ENCODE peak calls at places on chromosomes 1 and 21, in seven cellular contexts. One of them, this sample, is unnamed.

GRCh38 chr21:45234127-45234526 is 53.6 kb downstream of the POFUT2 start:
- DNase-seq in PC-3: no peak
- DNase-seq in HCT116: no peak
- DNase-seq in GM23248: peak; percentile 40
- DNase-seq in MM.1S: no peak
- DNase-seq in GM23338: no peak
- DNase-seq in neural progenitor cell: no peak
- DNase-seq in this sample: no peak

GRCh38 chr1:7221823-7222462 is 436.7 kb downstream of the CAMTA1 start:
- DNase-seq in GM23248: peak; percentile 38
- DNase-seq in MM.1S: no peak
- DNase-seq in HCT116: no peak
- DNase-seq in PC-3: no peak
- DNase-seq in GM23338: no peak
- DNase-seq in neural progenitor cell: no peak
- DNase-seq in this sample: no peak

GRCh38 chr1:2558030-2558400 is 1.8 kb downstream of the TNFRSF14 start:
- DNase-seq in MM.1S: no peak
- DNase-seq in GM23338: no peak
- DNase-seq in HCT116: no peak
- DNase-seq in GM23248: no peak
- DNase-seq in neural progenitor cell: no peak
- DNase-seq in PC-3: no peak
- DNase-seq in this sample: no peak

GRCh38 chr1:31628931-31629582 is 11.6 kb downstream of the HCRTR1 start:
- DNase-seq in neural progenitor cell: no peak
- DNase-seq in GM23248: no peak
- DNase-seq in GM23338: no peak
- DNase-seq in MM.1S: no peak
- DNase-seq in HCT116: no peak
- DNase-seq in PC-3: no peak
- DNase-seq in this sample: no peak

GRCh38 chr1:147641695-147642592 is 28.4 kb downstream of the ACP6 start:
- DNase-seq in GM23338: peak; percentile 88
- DNase-seq in MM.1S: peak; percentile 80
- DNase-seq in HCT116: peak; percentile 32
- DNase-seq in GM23248: peak; percentile 73
- DNase-seq in neural progenitor cell: peak; percentile 67
- DNase-seq in PC-3: peak; percentile 78
- DNase-seq in this sample: peak; percentile 63

GRCh38 chr1:150981177-150981804 is 801 bp upstream of the ANXA9 start:
- DNase-seq in GM23338: peak; percentile 92
- DNase-seq in MM.1S: no peak
- DNase-seq in PC-3: peak; percentile 54
- DNase-seq in GM23248: peak; percentile 33
- DNase-seq in neural progenitor cell: peak; percentile 76
- DNase-seq in HCT116: no peak
- DNase-seq in this sample: peak; percentile 52

GRCh38 chr1:209354111-209354839 is 229.2 kb upstream of the CAMK1G start:
- DNase-seq in HCT116: peak; percentile 85
- DNase-seq in neural progenitor cell: peak; percentile 94
- DNase-seq in GM23248: peak; percentile 93
- DNase-seq in PC-3: peak; percentile 98
- DNase-seq in GM23338: peak; percentile 96
- DNase-seq in MM.1S: peak; percentile 89
- DNase-seq in this sample: peak; percentile 63

GRCh38 chr1:90924982-90925381 is 96.9 kb downstream of the ZNF644 start:
- DNase-seq in MM.1S: no peak
- DNase-seq in GM23248: peak; percentile 14
- DNase-seq in PC-3: no peak
- DNase-seq in neural progenitor cell: peak; percentile 86
- DNase-seq in GM23338: peak; percentile 89
- DNase-seq in HCT116: no peak
- DNase-seq in this sample: no peak

GRCh38 chr1:76336951-76337371 is 262.4 kb downstream of the ST6GALNAC3 start:
- DNase-seq in MM.1S: no peak
- DNase-seq in HCT116: no peak
- DNase-seq in neural progenitor cell: peak; percentile 28
- DNase-seq in GM23248: peak; percentile 96
- DNase-seq in PC-3: no peak
- DNase-seq in GM23338: peak; percentile 39
- DNase-seq in this sample: peak; percentile 5

GRCh38 chr1:233707153-233707905 is 93.4 kb downstream of the KCNK1 start:
- DNase-seq in neural progenitor cell: no peak
- DNase-seq in GM23338: no peak
- DNase-seq in MM.1S: no peak
- DNase-seq in GM23248: peak; percentile 18
- DNase-seq in HCT116: peak; percentile 77
- DNase-seq in PC-3: peak; percentile 91
- DNase-seq in this sample: no peak

GRCh38 chr21:44713130-44713529 is 1.8 kb upstream of the TSPEAR start:
- DNase-seq in GM23248: no peak
- DNase-seq in HCT116: no peak
- DNase-seq in MM.1S: no peak
- DNase-seq in PC-3: no peak
- DNase-seq in GM23338: no peak
- DNase-seq in neural progenitor cell: no peak
- DNase-seq in this sample: no peak

GRCh38 chr1:50829010-50829958 is 130.8 kb downstream of the FAF1 start:
- DNase-seq in MM.1S: no peak
- DNase-seq in PC-3: no peak
- DNase-seq in GM23338: no peak
- DNase-seq in neural progenitor cell: no peak
- DNase-seq in GM23248: peak; percentile 2
- DNase-seq in HCT116: no peak
- DNase-seq in this sample: no peak

GRCh38 chr1:111723091-111723806 is 15.9 kb downstream of the INKA2 start:
- DNase-seq in neural progenitor cell: no peak
- DNase-seq in PC-3: no peak
- DNase-seq in GM23248: no peak
- DNase-seq in GM23338: no peak
- DNase-seq in HCT116: no peak
- DNase-seq in MM.1S: peak; percentile 42
- DNase-seq in this sample: no peak

GRCh38 chr1:230772457-230773395 is 25.5 kb downstream of the CAPN9 start:
- DNase-seq in neural progenitor cell: peak; percentile 42
- DNase-seq in GM23248: peak; percentile 77
- DNase-seq in MM.1S: peak; percentile 15
- DNase-seq in HCT116: no peak
- DNase-seq in GM23338: peak; percentile 61
- DNase-seq in PC-3: peak; percentile 88
- DNase-seq in this sample: peak; percentile 19

GRCh38 chr1:112818990-112819689 is 104.0 kb upstream of the PPM1J start:
- DNase-seq in HCT116: no peak
- DNase-seq in GM23338: no peak
- DNase-seq in PC-3: peak; percentile 13
- DNase-seq in neural progenitor cell: no peak
- DNase-seq in GM23248: peak; percentile 63
- DNase-seq in MM.1S: no peak
- DNase-seq in this sample: no peak

GRCh38 chr1:241612533-241613505 is 27.4 kb downstream of the CHML start:
- DNase-seq in GM23248: peak; percentile 90
- DNase-seq in GM23338: peak; percentile 21
- DNase-seq in PC-3: peak; percentile 94
- DNase-seq in HCT116: no peak
- DNase-seq in neural progenitor cell: no peak
- DNase-seq in MM.1S: no peak
- DNase-seq in this sample: no peak

GRCh38 chr1:35585281-35585680 is 12.2 kb downstream of the TFAP2E start:
- DNase-seq in HCT116: no peak
- DNase-seq in GM23338: no peak
- DNase-seq in PC-3: no peak
- DNase-seq in MM.1S: no peak
- DNase-seq in neural progenitor cell: no peak
- DNase-seq in GM23248: no peak
- DNase-seq in this sample: no peak

GRCh38 chr1:175191654-175192053 is 922 bp downstream of the KIAA0040 start:
- DNase-seq in HCT116: no peak
- DNase-seq in GM23248: peak; percentile 4
- DNase-seq in GM23338: peak; percentile 37
- DNase-seq in neural progenitor cell: peak; percentile 14
- DNase-seq in PC-3: no peak
- DNase-seq in MM.1S: peak; percentile 81
- DNase-seq in this sample: peak; percentile 61

GRCh38 chr21:44684483-44684882 is 2.5 kb upstream of the KRTAP12-1 start:
- DNase-seq in GM23248: no peak
- DNase-seq in HCT116: no peak
- DNase-seq in neural progenitor cell: no peak
- DNase-seq in PC-3: no peak
- DNase-seq in GM23338: no peak
- DNase-seq in MM.1S: no peak
- DNase-seq in this sample: no peak

GRCh38 chr1:7266561-7266960 is 481.3 kb downstream of the CAMTA1 start:
- DNase-seq in PC-3: no peak
- DNase-seq in GM23338: no peak
- DNase-seq in HCT116: no peak
- DNase-seq in GM23248: no peak
- DNase-seq in MM.1S: no peak
- DNase-seq in neural progenitor cell: no peak
- DNase-seq in this sample: no peak

GRCh38 chr1:177346960-177347359 is 176.2 kb downstream of the BRINP2 start:
- DNase-seq in HCT116: no peak
- DNase-seq in GM23338: no peak
- DNase-seq in neural progenitor cell: no peak
- DNase-seq in GM23248: no peak
- DNase-seq in PC-3: no peak
- DNase-seq in MM.1S: no peak
- DNase-seq in this sample: no peak

GRCh38 chr1:177355575-177355974 is 184.8 kb downstream of the BRINP2 start:
- DNase-seq in MM.1S: peak; percentile 28
- DNase-seq in PC-3: peak; percentile 60
- DNase-seq in GM23248: peak; percentile 55
- DNase-seq in GM23338: peak; percentile 53
- DNase-seq in HCT116: no peak
- DNase-seq in neural progenitor cell: peak; percentile 50
- DNase-seq in this sample: peak; percentile 11

GRCh38 chr1:177354247-177354646 is 183.5 kb downstream of the BRINP2 start:
- DNase-seq in GM23338: no peak
- DNase-seq in PC-3: no peak
- DNase-seq in neural progenitor cell: no peak
- DNase-seq in MM.1S: no peak
- DNase-seq in GM23248: peak; percentile 8
- DNase-seq in HCT116: no peak
- DNase-seq in this sample: no peak

GRCh38 chr1:177351361-177352108 is 180.8 kb downstream of the BRINP2 start:
- DNase-seq in PC-3: no peak
- DNase-seq in GM23338: peak; percentile 39
- DNase-seq in neural progenitor cell: peak; percentile 63
- DNase-seq in GM23248: no peak
- DNase-seq in HCT116: no peak
- DNase-seq in MM.1S: no peak
- DNase-seq in this sample: no peak
- TF ChIP-seq EZH2phosphoT487 in PC-3: no peak
- TF ChIP-seq EZH2phosphoT487 in GM23338: no peak
- TF ChIP-seq EZH2phosphoT487 in neural progenitor cell: no peak
- TF ChIP-seq EZH2phosphoT487 in GM23248: no peak
- TF ChIP-seq EZH2phosphoT487 in HCT116: no peak
- TF ChIP-seq EZH2phosphoT487 in MM.1S: no peak
- TF ChIP-seq EZH2phosphoT487 in this sample: no peak

DNA sequence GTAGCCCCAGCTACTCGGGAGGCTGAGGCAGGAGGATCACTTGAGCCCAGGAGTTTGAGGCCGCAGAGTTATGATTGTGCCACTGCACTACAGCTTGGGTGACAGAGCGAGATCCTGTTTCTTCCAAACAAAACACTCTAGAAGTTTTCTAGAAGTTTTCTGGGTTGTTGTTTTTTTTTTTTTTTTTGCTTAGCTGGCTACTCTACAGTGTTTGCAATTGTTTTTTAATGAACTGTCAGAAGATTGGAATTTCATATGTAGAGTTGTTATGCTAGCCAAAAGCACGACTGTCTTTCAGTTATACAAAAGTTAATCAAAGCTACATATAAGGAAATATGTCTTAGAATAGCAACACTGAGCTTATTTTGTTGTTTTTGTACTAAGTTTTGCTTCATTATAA is 30.9 kb upstream of the NEXN start:
- DNase-seq in HCT116: no peak
- DNase-seq in GM23338: no peak
- DNase-seq in GM23248: peak; percentile 48
- DNase-seq in PC-3: no peak
- DNase-seq in neural progenitor cell: no peak
- DNase-seq in MM.1S: no peak
- DNase-seq in this sample: no peak
- H3K4me1 ChIP-seq in HCT116: no peaks in the 10 kb centered on the region
- H3K4me1 ChIP-seq in GM23338: no peaks in the 10 kb centered on the region
- H3K4me1 ChIP-seq in GM23248: no peaks in the 10 kb centered on the region
- H3K4me1 ChIP-seq in PC-3: no peaks in the 10 kb centered on the region
- H3K4me1 ChIP-seq in neural progenitor cell: no peaks in the 10 kb centered on the region
- H3K4me1 ChIP-seq in MM.1S: no peaks in the 10 kb centered on the region
- H3K4me1 ChIP-seq in this sample: no peaks in the 10 kb centered on the region

GRCh38 chr21:34533938-34534337 is 21.9 kb upstream of the KCNE1 start:
- DNase-seq in HCT116: no peak
- DNase-seq in neural progenitor cell: no peak
- DNase-seq in PC-3: no peak
- DNase-seq in GM23338: no peak
- DNase-seq in GM23248: no peak
- DNase-seq in MM.1S: no peak
- DNase-seq in this sample: no peak

GRCh38 chr21:34531399-34531798 is 19.4 kb upstream of the KCNE1 start:
- DNase-seq in GM23248: no peak
- DNase-seq in GM23338: no peak
- DNase-seq in HCT116: no peak
- DNase-seq in neural progenitor cell: no peak
- DNase-seq in MM.1S: no peak
- DNase-seq in PC-3: no peak
- DNase-seq in this sample: no peak

GRCh38 chr21:34526618-34527290 is 14.7 kb upstream of the KCNE1 start:
- DNase-seq in PC-3: peak; percentile 97
- DNase-seq in GM23248: peak; percentile 99
- DNase-seq in MM.1S: peak; percentile 80
- DNase-seq in GM23338: peak; percentile 85
- DNase-seq in HCT116: peak; percentile 74
- DNase-seq in neural progenitor cell: peak; percentile 67
- DNase-seq in this sample: no peak

GRCh38 chr21:34528131-34528561 is 16.1 kb upstream of the KCNE1 start:
- DNase-seq in GM23248: peak; percentile 58
- DNase-seq in PC-3: no peak
- DNase-seq in neural progenitor cell: no peak
- DNase-seq in HCT116: no peak
- DNase-seq in MM.1S: no peak
- DNase-seq in GM23338: no peak
- DNase-seq in this sample: no peak

DNA sequence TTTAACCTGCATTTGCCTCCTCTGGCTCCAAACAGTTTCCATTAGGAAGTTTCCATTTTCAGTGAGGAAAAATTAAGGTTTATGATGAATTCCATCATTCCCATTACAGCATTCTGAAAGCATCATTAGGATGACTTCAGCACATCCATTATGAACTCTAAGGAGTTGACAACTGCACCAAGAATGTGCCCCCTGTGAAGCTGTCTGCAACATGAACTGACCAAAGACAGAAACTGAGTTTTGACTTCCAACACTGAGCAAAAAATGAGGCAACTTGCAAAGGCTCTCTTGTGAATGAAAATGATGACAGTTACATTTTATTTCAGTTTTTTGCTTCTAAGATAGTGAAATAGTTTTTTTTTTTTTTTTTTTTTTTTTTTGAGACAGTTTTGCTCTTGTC is 18.3 kb upstream of the KCNE1 start:
- DNase-seq in MM.1S: no peak
- DNase-seq in neural progenitor cell: no peak
- DNase-seq in HCT116: no peak
- DNase-seq in GM23248: peak; percentile 74
- DNase-seq in PC-3: no peak
- DNase-seq in GM23338: no peak
- DNase-seq in this sample: no peak
- TF ChIP-seq EZH2phosphoT487 in MM.1S: no peak
- TF ChIP-seq EZH2phosphoT487 in neural progenitor cell: no peak
- TF ChIP-seq EZH2phosphoT487 in HCT116: no peak
- TF ChIP-seq EZH2phosphoT487 in GM23248: no peak
- TF ChIP-seq EZH2phosphoT487 in PC-3: no peak
- TF ChIP-seq EZH2phosphoT487 in GM23338: no peak
- TF ChIP-seq EZH2phosphoT487 in this sample: no peak

GRCh38 chr1:93612510-93612909 is 69.1 kb downstream of the BCAR3 start:
- DNase-seq in GM23248: no peak
- DNase-seq in GM23338: no peak
- DNase-seq in MM.1S: no peak
- DNase-seq in neural progenitor cell: no peak
- DNase-seq in PC-3: no peak
- DNase-seq in HCT116: no peak
- DNase-seq in this sample: no peak
- H3K4me1 ChIP-seq in GM23248: peaks cover 90% of the 10 kb centered on the region
- H3K4me1 ChIP-seq in GM23338: peaks cover 25% of the 10 kb centered on the region
- H3K4me1 ChIP-seq in MM.1S: no peaks in the 10 kb centered on the region
- H3K4me1 ChIP-seq in neural progenitor cell: peaks cover 54% of the 10 kb centered on the region
- H3K4me1 ChIP-seq in PC-3: peaks cover 56% of the 10 kb centered on the region
- H3K4me1 ChIP-seq in HCT116: peaks cover 35% of the 10 kb centered on the region
- H3K4me1 ChIP-seq in this sample: peaks cover 5% of the 10 kb centered on the region